ENCODE peak calls at places on chromosomes 3 and 15, in ten cellular contexts. U is omental fat pad, S is A549, B is IMR-90, C is GM20000, T is neural crest cell, X is lower lobe of right lung, R is PC-3, M is WTC11, E is body of pancreas. I is an unnamed sample.

GRCh38 chr3:150588027-150588830 is 14.9 kb upstream of the SELENOT start:
- DNase-seq in B (no peak), M (no peak), U (no peak), T (no peak), C (no peak), X (peak), E (no peak), R (no peak), S (no peak), I (no peak)

GRCh38 chr3:32288819-32289218 is 50.3 kb downstream of the CMTM8 start:
- DNase-seq in U (no peak), C (no peak), S (no peak), B (no peak), E (no peak), T (no peak), R (no peak), M (no peak), X (no peak), I (no peak)

GRCh38 chr15:77026501-77027110 is 31.7 kb downstream of the PSTPIP1 start:
- DNase-seq in M (peak), U (peak), X (no peak), R (no peak), T (no peak), B (no peak), C (no peak), E (no peak), S (no peak), I (peak)

GRCh38 chr3:46987485-46988401 is 8.3 kb downstream of the NBEAL2 start:
- DNase-seq in X (peak), C (peak), U (no peak), R (no peak), B (no peak), S (no peak), T (no peak), M (peak), E (peak), I (no peak)

GRCh38 chr15:81027200-81027599 is 26.5 kb downstream of the TLNRD1 start:
- DNase-seq in C (no peak), M (no peak), E (no peak), B (peak), U (no peak), S (no peak), T (no peak), X (no peak), R (no peak), I (no peak)

GRCh38 chr3:101131767-101132166 is 138.5 kb upstream of the ABI3BP start:
- DNase-seq in E (no peak), B (no peak), S (no peak), M (no peak), T (no peak), R (peak), U (no peak), C (no peak), X (no peak), I (no peak)

GRCh38 chr3:178385280-178385952 is 150.8 kb upstream of the KCNMB2 start:
- DNase-seq in T (peak), M (no peak), E (peak), S (no peak), B (peak), U (no peak), R (peak), X (no peak), C (peak), I (no peak)

GRCh38 chr15:36810656-36811449 is 231.4 kb downstream of the CDIN1 start:
- DNase-seq in T (no peak), U (no peak), X (no peak), B (no peak), C (no peak), S (no peak), M (peak), R (peak), E (no peak), I (no peak)

GRCh38 chr3:57787867-57788623 is 31.9 kb downstream of the SLMAP start:
- DNase-seq in U (no peak), E (no peak), B (peak), C (peak), S (no peak), T (no peak), M (no peak), R (peak), X (no peak), I (no peak)

GRCh38 chr15:73127302-73127936 is 75.2 kb downstream of the NEO1 start:
- DNase-seq in S (peak), T (peak), C (peak), U (no peak), X (no peak), R (peak), M (peak), B (peak), E (peak), I (no peak)

GRCh38 chr3:80682951-80683350 is 915.2 kb upstream of the ROBO1 start:
- DNase-seq in B (no peak), S (no peak), T (no peak), U (no peak), C (no peak), E (no peak), R (no peak), X (no peak), M (no peak), I (no peak)

GRCh38 chr3:81435050-81435449 is 326.4 kb downstream of the GBE1 start:
- DNase-seq in R (no peak), E (no peak), U (no peak), B (no peak), M (no peak), C (no peak), T (no peak), X (no peak), S (no peak), I (no peak)

GRCh38 chr3:126287536-126288181 is 69.5 kb downstream of the KLF15 start:
- DNase-seq in E (peak), M (peak), X (peak), U (peak), C (no peak), T (peak), S (no peak), R (no peak), B (peak), I (peak)

GRCh38 chr3:177597325-177598109 is 400.2 kb upstream of the TBL1XR1 start:
- DNase-seq in X (no peak), E (peak), C (peak), B (peak), R (no peak), U (no peak), M (no peak), T (no peak), S (no peak), I (no peak)

GRCh38 chr15:80679167-80679804 is 15.8 kb upstream of the ABHD17C start:
- DNase-seq in B (no peak), M (no peak), S (no peak), T (no peak), C (no peak), R (peak), E (no peak), X (no peak), U (no peak), I (no peak)

GRCh38 chr15:38455096-38455495 is 1.2 kb downstream of the FAM98B start:
- DNase-seq in T (no peak), E (no peak), M (no peak), C (no peak), R (peak), S (no peak), B (peak), X (no peak), U (no peak), I (no peak)

GRCh38 chr15:99628374-99629001 is 62.7 kb downstream of the MEF2A start:
- DNase-seq in M (no peak), R (no peak), T (no peak), S (no peak), B (no peak), E (no peak), C (no peak), U (no peak), X (no peak), I (no peak)

GRCh38 chr3:170792511-170792910 is 77.5 kb downstream of the RPL22L1 start:
- DNase-seq in S (no peak), B (peak), E (no peak), R (no peak), C (no peak), X (no peak), T (no peak), U (no peak), M (no peak), I (no peak)

GRCh38 chr15:35092846-35093245 is 7.8 kb upstream of the NANOGP8 start:
- DNase-seq in X (no peak), E (no peak), U (no peak), C (no peak), M (no peak), R (no peak), S (no peak), B (no peak), T (no peak), I (no peak)

GRCh38 chr3:34995771-34996430 is 643.4 kb upstream of the ARPP21 start:
- DNase-seq in C (no peak), M (no peak), R (no peak), X (no peak), T (no peak), B (no peak), E (no peak), S (no peak), U (no peak), I (no peak)

GRCh38 chr3:136545664-136546266 is 206.4 kb downstream of the STAG1 start:
- DNase-seq in S (no peak), C (no peak), U (no peak), E (no peak), X (no peak), T (no peak), M (no peak), R (peak), B (peak), I (no peak)
- TF ChIP-seq CTCF in S (peak), C (no peak), U (no peak), E (no peak), X (peak), T (no peak), M (no peak), R (peak), B (peak), I (peak)

GRCh38 chr3:49929333-49930240 is at the start of gene MON1A:
- DNase-seq in X (peak), E (peak), T (peak), C (peak), M (peak), S (peak), B (peak), U (peak), R (peak), I (peak)
- TF ChIP-seq CTCF in X (peak), E (peak), T (peak), C (peak), M (no peak), S (peak), B (peak), U (no peak), R (peak), I (peak)

DNA sequence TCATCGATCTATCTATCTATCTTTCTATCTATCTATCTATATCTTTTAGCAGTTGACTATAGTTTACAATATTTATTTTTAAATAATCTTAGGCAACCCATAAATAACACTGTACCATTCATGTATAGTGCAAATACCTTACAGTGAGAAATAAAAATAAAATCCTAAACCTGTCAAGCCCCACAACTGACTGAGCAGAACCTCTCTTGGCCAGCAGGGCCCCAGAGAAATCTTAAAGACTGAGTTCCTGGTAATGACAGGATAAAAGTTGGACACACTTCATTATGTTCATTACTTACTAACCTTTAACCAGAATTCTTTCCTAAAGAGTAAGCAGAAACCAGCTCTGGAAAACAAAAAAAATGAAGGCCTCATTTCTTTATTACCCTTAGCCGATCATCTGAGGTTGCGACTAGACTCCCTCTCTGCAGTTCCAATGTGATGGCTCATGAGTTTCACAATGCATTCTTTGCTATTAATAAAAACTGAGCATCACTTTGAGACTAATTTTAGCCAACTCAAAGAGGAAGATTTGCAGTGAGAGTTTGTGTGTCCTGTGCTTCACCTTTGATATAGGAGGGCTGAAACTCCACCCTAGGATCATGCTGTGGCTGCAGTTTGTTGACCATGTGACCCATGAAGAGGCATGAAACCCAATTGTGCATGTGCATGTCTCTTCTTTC is 1072.0 kb downstream of the NSUN3 start:
- DNase-seq in T (no peak), S (no peak), B (no peak), C (no peak), R (peak), M (no peak), U (no peak), E (no peak), X (no peak), I (no peak)
- TF ChIP-seq CTCF in T (no peak), S (no peak), B (no peak), C (no peak), R (peak), M (no peak), U (no peak), E (no peak), X (no peak), I (no peak)

DNA sequence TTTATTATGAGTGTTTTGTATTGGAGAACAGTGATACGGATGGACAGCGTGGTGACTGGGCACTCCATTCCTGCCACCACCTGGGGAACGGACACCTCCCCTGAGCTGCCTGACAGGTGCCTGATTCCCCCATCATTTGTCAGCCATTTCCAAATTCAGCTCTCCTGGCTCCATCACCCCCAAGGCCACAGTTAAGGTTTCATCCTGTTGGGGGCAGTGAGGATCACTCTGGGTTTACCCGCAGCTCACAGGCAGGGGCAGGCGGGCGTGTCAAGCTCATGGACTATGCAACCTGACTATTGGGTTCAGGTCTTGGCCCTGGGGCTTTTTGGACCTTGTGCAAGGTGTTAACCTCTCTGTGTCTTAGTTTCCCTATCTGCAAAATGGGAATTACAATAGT is 76.3 kb downstream of the RAB11A start:
- DNase-seq in E (no peak), S (no peak), M (peak), R (no peak), X (no peak), T (no peak), B (no peak), U (no peak), C (no peak), I (no peak)
- TF ChIP-seq CTCF in E (no peak), S (no peak), M (no peak), R (no peak), X (no peak), T (no peak), B (no peak), U (no peak), C (no peak), I (no peak)

DNA sequence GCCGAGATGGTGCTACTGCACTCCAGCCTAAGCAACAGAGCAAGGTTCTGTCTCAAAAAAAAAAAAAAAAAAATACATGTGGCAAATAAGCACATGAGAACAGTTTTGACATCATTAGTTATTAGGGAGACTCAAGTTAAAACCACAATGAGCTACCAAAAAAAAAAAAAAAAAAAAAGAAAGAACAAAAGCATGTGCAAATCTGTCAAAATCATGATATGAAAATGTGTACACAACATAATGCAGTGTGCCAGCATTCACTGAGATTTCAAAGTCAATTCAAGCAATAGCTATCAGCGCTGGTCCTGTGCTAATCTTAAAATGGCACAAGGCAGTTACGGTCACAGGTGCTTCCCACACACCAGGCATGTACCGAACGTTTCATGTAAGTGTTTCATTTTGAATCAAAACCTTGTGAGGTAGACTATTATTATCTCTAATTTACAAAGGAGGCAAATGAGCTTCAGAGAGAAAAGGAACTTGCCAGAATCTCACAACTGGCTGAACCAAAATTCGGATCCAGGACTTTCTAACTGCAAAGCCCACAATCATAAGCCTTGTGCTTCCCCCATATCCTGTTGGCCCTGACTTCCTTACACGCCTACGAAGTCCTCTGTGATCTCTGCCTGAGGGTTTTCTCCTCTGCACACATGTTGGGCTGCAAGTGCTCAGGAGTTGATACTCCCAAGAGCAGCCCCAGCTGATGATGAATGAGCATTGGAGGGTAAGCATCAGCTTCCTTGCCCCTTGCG is 200.1 kb upstream of the PROK2 start:
- DNase-seq in T (no peak), C (peak), R (no peak), M (no peak), U (no peak), B (no peak), S (no peak), X (no peak), E (peak), I (no peak)
- TF ChIP-seq CTCF in T (no peak), C (no peak), R (no peak), M (no peak), U (no peak), B (no peak), S (no peak), X (no peak), E (no peak), I (no peak)

GRCh38 chr15:44545934-44546802 is 9.2 kb downstream of the EIF3J start:
- DNase-seq in U (no peak), S (no peak), T (no peak), M (no peak), X (no peak), C (peak), E (no peak), R (peak), B (peak), I (no peak)

GRCh38 chr15:44550734-44551133 is 13.8 kb downstream of the EIF3J start:
- DNase-seq in C (no peak), S (no peak), U (no peak), E (no peak), X (no peak), B (no peak), R (no peak), T (no peak), M (no peak), I (no peak)

GRCh38 chr15:44554934-44555723 is 18.2 kb downstream of the EIF3J start:
- DNase-seq in S (no peak), B (no peak), X (no peak), M (no peak), C (no peak), R (no peak), T (no peak), E (no peak), U (no peak), I (no peak)

DNA sequence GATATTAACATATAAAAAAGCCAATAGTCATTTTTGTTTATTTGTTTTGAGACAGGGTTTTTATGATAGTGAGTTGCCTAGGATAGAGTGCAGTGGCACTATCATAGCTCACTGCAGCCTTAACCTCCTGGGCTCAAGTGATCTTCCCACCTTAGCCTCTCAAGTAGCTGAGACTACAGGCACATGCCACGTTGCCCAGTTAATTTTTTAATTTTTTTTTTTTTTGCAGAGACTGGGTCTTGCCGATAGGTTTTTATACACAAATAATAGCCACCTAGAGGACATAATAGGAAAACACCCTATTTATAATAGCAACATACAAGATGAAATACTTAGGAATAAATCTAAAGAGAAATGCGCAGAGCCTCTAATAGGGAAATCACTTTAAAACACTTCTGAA is 13.3 kb downstream of the EIF3J start:
- DNase-seq in U (no peak), M (no peak), B (peak), T (no peak), R (peak), S (no peak), C (no peak), E (no peak), X (no peak), I (no peak)
- TF ChIP-seq CTCF in U (no peak), M (no peak), B (peak), T (peak), R (peak), S (peak), C (no peak), E (no peak), X (peak), I (peak)

GRCh38 chr15:42490743-42491539 is at the start of gene ZNF106:
- DNase-seq in M (peak), S (peak), R (peak), T (peak), B (peak), E (peak), X (peak), C (peak), U (no peak), I (peak)
- TF ChIP-seq CTCF in M (no peak), S (no peak), R (peak), T (no peak), B (peak), E (no peak), X (peak), C (no peak), U (no peak), I (no peak)

GRCh38 chr15:74196175-74196574 is 6.4 kb downstream of the STRA6 start:
- DNase-seq in M (no peak), U (peak), C (no peak), B (peak), E (peak), S (peak), T (no peak), X (peak), R (peak), I (no peak)
- TF ChIP-seq CTCF in M (no peak), U (no peak), C (no peak), B (no peak), E (no peak), S (no peak), T (no peak), X (no peak), R (no peak), I (no peak)